ENCODE peak calls at places on chromosomes 11 and 22, in five cellular contexts. I, C, X, H and P are unnamed samples.

GRCh38 chr11:66428933-66429332 is 8.1 kb downstream of the NPAS4 start:
- DNase-seq in X (no peak), I (no peak), H (no peak), C (no peak), P (no peak)

GRCh38 chr11:83520849-83521248 is 234.7 kb upstream of the CCDC90B start:
- DNase-seq in X (no peak), H (no peak), C (no peak), I (no peak), P (no peak)

GRCh38 chr11:118610220-118610772 is 2.9 kb downstream of the PHLDB1 start:
- DNase-seq in X (peak; percentile 75), H (no peak), C (peak; percentile 47), I (no peak), P (no peak)

GRCh38 chr11:39784873-39785272 is 1674.6 kb downstream of the LRRC4C start:
- DNase-seq in C (no peak), I (no peak), H (no peak), X (no peak), P (no peak)

GRCh38 chr11:45643585-45643984 is 21.8 kb downstream of the CHST1 start:
- DNase-seq in X (no peak), C (no peak), I (no peak), H (no peak), P (no peak)

GRCh38 chr11:124174001-124174400 is 9.1 kb upstream of the OR10D3 start:
- DNase-seq in H (peak; percentile 3), I (no peak), X (no peak), C (peak; percentile 77), P (peak; percentile 78)

GRCh38 chr11:11409224-11409623 is 56.2 kb upstream of the CSNK2A3 start:
- DNase-seq in I (no peak), C (no peak), X (no peak), H (no peak), P (no peak)

GRCh38 chr22:30903876-30904460 is 64.6 kb downstream of the MORC2 start:
- DNase-seq in C (no peak), I (no peak), X (peak; percentile 26), H (no peak), P (no peak)

GRCh38 chr11:83610996-83611395 is 324.8 kb upstream of the CCDC90B start:
- DNase-seq in C (peak; percentile 40), X (no peak), I (no peak), H (no peak), P (no peak)

GRCh38 chr22:34914871-34915270 is 151.1 kb upstream of the ISX start:
- DNase-seq in C (no peak), H (no peak), X (no peak), I (no peak), P (no peak)

GRCh38 chr22:44448271-44448780 is 49.7 kb downstream of the RTL6 start:
- DNase-seq in H (peak; percentile 58), I (peak; percentile 24), C (peak; percentile 98), X (no peak), P (no peak)

GRCh38 chr11:34345991-34346480 is 11.8 kb downstream of the ABTB2 start:
- DNase-seq in I (no peak), X (no peak), H (no peak), C (peak; percentile 77), P (no peak)
- H3K4me1 ChIP-seq in I (peaks cover 72% of the 10 kb centered on the region), X (peaks cover 5% of the 10 kb centered on the region), H (peaks cover 100% of the 10 kb centered on the region), C (peaks cover 84% of the 10 kb centered on the region), P (peaks cover 8% of the 10 kb centered on the region)

GRCh38 chr22:50057868-50058311 is at the start of gene TTLL8:
- DNase-seq in H (no peak), X (no peak), I (no peak), C (no peak), P (no peak)
- H3K4me1 ChIP-seq in H (peaks cover 9% of the 10 kb centered on the region), X (peaks cover 2% of the 10 kb centered on the region), I (no peaks in the 10 kb centered on the region), C (no peaks in the 10 kb centered on the region), P (peaks cover 7% of the 10 kb centered on the region)

GRCh38 chr11:114165326-114166230 is 106.1 kb downstream of the ZBTB16 start:
- DNase-seq in I (no peak), X (no peak), C (no peak), H (no peak), P (no peak)
- H3K4me1 ChIP-seq in I (peaks cover 12% of the 10 kb centered on the region), X (no peaks in the 10 kb centered on the region), C (peaks cover 37% of the 10 kb centered on the region), H (peaks cover 14% of the 10 kb centered on the region), P (peaks cover 10% of the 10 kb centered on the region)

GRCh38 chr11:132008872-132009271 is 638.5 kb downstream of the NTM start:
- DNase-seq in H (no peak), X (no peak), C (no peak), I (no peak), P (no peak)
- H3K4me1 ChIP-seq in H (no peaks in the 10 kb centered on the region), X (peaks cover 7% of the 10 kb centered on the region), C (no peaks in the 10 kb centered on the region), I (no peaks in the 10 kb centered on the region), P (no peaks in the 10 kb centered on the region)

DNA sequence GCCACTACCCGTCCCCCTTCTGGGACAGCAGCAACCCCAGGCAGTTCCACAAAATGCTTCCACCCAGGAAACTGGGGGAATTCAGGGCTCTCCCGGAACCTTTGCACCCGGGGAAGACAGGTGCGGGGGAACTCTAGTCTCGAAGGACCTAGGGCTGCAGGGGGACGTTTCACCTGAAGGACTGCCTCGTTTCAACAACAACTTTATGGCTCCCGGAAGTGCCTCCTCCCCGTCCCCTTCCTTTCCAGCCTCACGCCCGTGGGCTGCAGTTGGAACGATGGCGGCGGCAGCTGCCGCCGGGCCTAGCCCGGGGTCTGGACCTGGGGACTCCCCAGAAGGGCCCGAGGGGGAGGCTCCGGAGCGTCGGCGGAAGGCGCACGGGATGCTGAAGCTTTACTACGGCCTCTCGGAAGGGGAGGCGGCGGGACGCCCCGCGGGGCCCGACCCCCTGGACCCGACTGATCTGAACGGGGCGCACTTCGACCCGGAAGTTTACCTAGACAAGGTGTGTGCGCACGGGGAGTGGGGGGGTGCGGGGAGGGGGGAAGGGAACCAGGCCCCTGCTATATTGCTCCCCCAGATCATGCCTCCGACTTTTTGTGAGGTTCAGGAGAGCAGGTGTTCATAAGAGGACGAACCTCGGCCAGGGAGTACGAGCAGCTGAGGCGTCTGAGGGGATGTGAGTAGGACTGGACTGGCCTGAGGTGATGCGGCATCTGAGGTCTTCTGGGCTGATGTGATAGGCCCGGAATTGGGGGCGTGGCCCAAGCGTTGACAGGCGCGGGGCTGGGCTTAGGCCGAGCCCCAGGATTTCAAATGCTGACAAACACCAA is at the start of gene VPS51:
- DNase-seq in H (peak; percentile 95), X (peak; percentile 93), I (no peak), C (peak; percentile 96), P (peak; percentile 87)
- H3K4me1 ChIP-seq in H (peaks cover 8% of the 10 kb centered on the region), X (peaks cover 6% of the 10 kb centered on the region), I (peaks cover 5% of the 10 kb centered on the region), C (peaks cover 7% of the 10 kb centered on the region), P (no peaks in the 10 kb centered on the region)

GRCh38 chr11:2393941-2394817 is 6.4 kb upstream of the TSSC4 start:
- DNase-seq in C (no peak), H (no peak), I (no peak), X (no peak), P (no peak)
- H3K4me1 ChIP-seq in C (peaks cover 17% of the 10 kb centered on the region), H (peaks cover 27% of the 10 kb centered on the region), I (peaks cover 17% of the 10 kb centered on the region), X (peaks cover 9% of the 10 kb centered on the region), P (peaks cover 26% of the 10 kb centered on the region)

GRCh38 chr11:114063149-114063828 is 3.8 kb downstream of the ZBTB16 start:
- DNase-seq in C (no peak), I (no peak), H (no peak), X (no peak), P (no peak)
- H3K4me1 ChIP-seq in C (no peaks in the 10 kb centered on the region), I (no peaks in the 10 kb centered on the region), H (peaks cover 8% of the 10 kb centered on the region), X (peaks cover 22% of the 10 kb centered on the region), P (peaks cover 4% of the 10 kb centered on the region)